ENCODE peak calls at places on chromosome 1, in eight cellular contexts. Q, A, Y, F, E, B, G and V are unnamed samples.

GRCh38 chr1:41739061-41739955 is 179.4 kb downstream of the HIVEP3 start:
- DNase-seq in Q (peak; percentile 69), Y (no peak), A (peak; percentile 93), B (peak; percentile 77), G (no peak), F (peak; percentile 87), E (peak; percentile 77), V (peak; percentile 62)

GRCh38 chr1:21034725-21035628 is 141.7 kb downstream of the EIF4G3 start:
- DNase-seq in B (no peak), E (no peak), F (no peak), G (no peak), Y (no peak), Q (peak; percentile 76), A (peak; percentile 75), V (no peak)

GRCh38 chr1:158017800-158018595 is 24.6 kb downstream of the KIRREL1 start:
- DNase-seq in E (no peak), A (no peak), Q (no peak), F (no peak), G (no peak), B (peak; percentile 71), Y (no peak), V (peak; percentile 50)

GRCh38 chr1:152071123-152071522 is 17.7 kb downstream of the TCHHL1 start:
- DNase-seq in Y (no peak), E (no peak), B (no peak), F (no peak), G (no peak), Q (no peak), A (no peak), V (no peak)

GRCh38 chr1:111690306-111690617 is 48.9 kb downstream of the INKA2 start:
- DNase-seq in Y (no peak), F (peak; percentile 41), Q (no peak), B (peak; percentile 96), A (no peak), E (peak; percentile 89), G (no peak), V (peak; percentile 92)

GRCh38 chr1:235327559-235328270 is at the start of gene ARID4B:
- DNase-seq in Q (peak; percentile 77), F (no peak), A (peak; percentile 90), Y (peak; percentile 79), B (no peak), G (no peak), E (no peak), V (no peak)

GRCh38 chr1:30733520-30733919 is 10.1 kb upstream of the MATN1 start:
- DNase-seq in F (no peak), Y (no peak), E (no peak), G (no peak), A (no peak), B (no peak), Q (no peak), V (no peak)

GRCh38 chr1:45643978-45644377 is 20.1 kb upstream of the CCDC17 start:
- DNase-seq in F (no peak), Q (no peak), Y (no peak), A (no peak), E (no peak), G (peak; percentile 8), B (no peak), V (no peak)

GRCh38 chr1:7470904-7471638 is 300.0 kb upstream of the VAMP3 start:
- DNase-seq in E (peak; percentile 98), B (peak; percentile 97), Q (peak; percentile 63), F (peak; percentile 83), G (peak; percentile 90), Y (no peak), A (peak; percentile 81), V (peak; percentile 96)

GRCh38 chr1:228802386-228803221 is 67.3 kb downstream of the RHOU start:
- DNase-seq in G (no peak), E (no peak), F (peak; percentile 36), Q (no peak), A (no peak), Y (peak; percentile 14), B (peak; percentile 95), V (peak; percentile 83)

GRCh38 chr1:20248954-20249612 is 41.6 kb upstream of the VWA5B1 start:
- DNase-seq in G (no peak), F (no peak), Y (no peak), E (no peak), Q (no peak), A (no peak), B (no peak), V (no peak)

GRCh38 chr1:203796223-203796747 is 862 bp downstream of the ZBED6 start:
- DNase-seq in Q (no peak), B (peak; percentile 48), E (peak; percentile 12), A (peak; percentile 66), G (no peak), F (peak; percentile 26), Y (no peak), V (peak; percentile 33)

GRCh38 chr1:94658221-94658620 is 116.7 kb upstream of the F3 start:
- DNase-seq in Y (peak; percentile 30), B (peak; percentile 77), E (peak; percentile 78), A (no peak), F (peak; percentile 54), G (no peak), Q (no peak), V (peak; percentile 74)

GRCh38 chr1:92277105-92277504 is 21.7 kb downstream of the GLMN start:
- DNase-seq in B (peak; percentile 36), E (no peak), F (no peak), Q (no peak), G (no peak), A (no peak), Y (no peak), V (peak; percentile 54)

GRCh38 chr1:32501865-32502264 is 37.0 kb downstream of the ZBTB8B start:
- DNase-seq in F (peak; percentile 72), G (no peak), Y (no peak), B (peak; percentile 30), A (no peak), Q (peak; percentile 35), E (no peak), V (peak; percentile 62)

GRCh38 chr1:37001697-37002096 is 32.6 kb downstream of the GRIK3 start:
- DNase-seq in G (no peak), B (no peak), F (no peak), E (no peak), A (no peak), Y (no peak), Q (no peak), V (no peak)

GRCh38 chr1:54371038-54371935 is 34.9 kb downstream of the SSBP3 start:
- DNase-seq in G (no peak), E (no peak), Y (no peak), A (peak; percentile 46), F (no peak), Q (no peak), B (no peak), V (no peak)
- H3K4me3 ChIP-seq in G (no peak overlapping the region), E (no peak overlapping the region), Y (no peak overlapping the region), A (no peak overlapping the region), F (no peak overlapping the region), Q (no peak overlapping the region), B (no peak overlapping the region), V (no peak overlapping the region)

DNA sequence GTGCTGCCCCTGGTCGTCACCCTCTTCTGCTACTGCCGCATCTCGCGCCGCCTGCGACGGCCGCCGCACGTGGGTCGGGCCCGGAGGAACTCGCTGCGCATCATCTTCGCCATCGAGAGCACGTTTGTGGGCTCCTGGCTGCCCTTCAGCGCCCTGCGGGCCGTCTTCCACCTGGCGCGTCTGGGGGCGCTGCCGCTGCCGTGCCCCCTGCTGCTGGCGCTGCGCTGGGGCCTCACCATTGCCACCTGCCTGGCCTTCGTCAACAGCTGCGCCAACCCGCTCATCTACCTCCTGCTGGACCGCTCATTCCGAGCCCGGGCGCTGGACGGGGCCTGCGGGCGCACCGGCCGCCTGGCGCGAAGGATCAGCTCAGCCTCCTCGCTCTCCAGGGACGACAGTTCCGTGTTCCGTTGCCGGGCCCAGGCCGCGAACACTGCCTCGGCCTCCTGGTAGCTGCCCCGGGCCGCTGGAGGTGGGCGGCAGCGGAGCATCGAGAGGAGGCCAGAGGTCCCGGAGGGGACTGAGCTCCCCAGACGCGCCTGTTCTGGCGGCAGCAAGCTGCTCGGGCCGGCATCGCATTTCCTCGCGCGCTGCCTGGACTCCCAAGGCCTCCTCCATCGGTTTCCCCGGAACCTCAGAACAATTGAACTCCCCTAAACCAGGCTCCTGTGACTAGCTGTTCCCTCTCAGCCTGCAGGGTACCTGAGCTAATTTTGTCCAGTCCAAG is 1.1 kb downstream of the GPR25 start:
- DNase-seq in Y (peak; percentile 53), A (peak; percentile 54), F (no peak), B (peak; percentile 10), G (no peak), Q (no peak), E (no peak), V (no peak)
- H3K4me3 ChIP-seq in Y (no peak overlapping the region), A (peak overlapping the region; percentile 25), F (peak overlapping the region; percentile 22), B (no peak overlapping the region), G (no peak overlapping the region), Q (peak overlapping the region; percentile 18), E (no peak overlapping the region), V (no peak overlapping the region)

DNA sequence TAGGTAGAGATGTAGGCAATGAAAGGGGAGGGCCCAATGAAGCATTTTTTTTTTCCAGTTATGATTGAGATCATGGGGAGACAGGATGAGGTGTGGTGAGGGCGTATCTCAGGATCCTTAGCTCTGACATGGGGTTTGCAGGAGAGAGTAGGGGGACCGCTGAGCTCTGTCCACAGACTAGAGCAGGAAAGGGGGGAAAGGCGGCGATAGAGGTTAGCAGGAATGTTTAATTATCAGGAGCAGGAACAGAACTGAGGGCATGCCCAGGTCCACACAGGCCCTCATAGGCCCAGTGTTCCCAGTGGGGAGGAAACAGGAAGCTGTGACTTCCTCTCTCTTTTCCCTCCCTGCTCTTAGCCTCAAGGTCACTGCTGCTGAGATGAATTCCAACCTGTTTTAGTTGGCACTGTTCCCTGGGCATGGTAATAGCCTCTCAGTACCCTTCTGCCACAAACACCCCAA is 876 bp upstream of the RXFP4 start:
- DNase-seq in Q (no peak), E (no peak), A (no peak), Y (no peak), G (no peak), B (peak; percentile 70), F (peak; percentile 44), V (peak; percentile 73)
- H3K4me3 ChIP-seq in Q (no peak overlapping the region), E (no peak overlapping the region), A (peak overlapping the region; percentile 12), Y (no peak overlapping the region), G (peak overlapping the region; percentile 40), B (no peak overlapping the region), F (no peak overlapping the region), V (no peak overlapping the region)

GRCh38 chr1:115828101-115829022 is 12.6 kb downstream of the NHLH2 start:
- DNase-seq in E (peak; percentile 34), B (peak; percentile 57), F (no peak), A (peak; percentile 71), Y (peak; percentile 66), Q (no peak), G (no peak), V (peak; percentile 58)

GRCh38 chr1:115827452-115827851 is 13.5 kb downstream of the NHLH2 start:
- DNase-seq in B (no peak), F (no peak), G (no peak), Q (no peak), Y (no peak), E (no peak), A (no peak), V (no peak)

GRCh38 chr1:115829947-115830346 is 11.0 kb downstream of the NHLH2 start:
- DNase-seq in A (no peak), B (no peak), F (no peak), Q (no peak), G (no peak), E (no peak), Y (no peak), V (no peak)

GRCh38 chr1:115830963-115831362 is 10.0 kb downstream of the NHLH2 start:
- DNase-seq in B (no peak), Q (no peak), Y (no peak), G (no peak), A (no peak), F (no peak), E (no peak), V (no peak)

GRCh38 chr1:115829023-115829674 is 11.8 kb downstream of the NHLH2 start:
- DNase-seq in F (no peak), B (peak; percentile 87), G (peak; percentile 24), Y (peak; percentile 50), Q (no peak), E (peak; percentile 78), A (peak; percentile 67), V (peak; percentile 71)
- H3K4me3 ChIP-seq in F (peak overlapping the region; percentile 47), B (no peak overlapping the region), G (no peak overlapping the region), Y (peak overlapping the region; percentile 42), Q (peak overlapping the region; percentile 36), E (peak overlapping the region; percentile 33), A (peak overlapping the region; percentile 50), V (peak overlapping the region; percentile 31)

GRCh38 chr1:223422911-223423310 is 29.7 kb downstream of the CCDC185 start:
- DNase-seq in G (no peak), B (no peak), Q (no peak), F (no peak), A (no peak), Y (no peak), E (no peak), V (no peak)
- H3K4me3 ChIP-seq in G (no peak overlapping the region), B (no peak overlapping the region), Q (no peak overlapping the region), F (no peak overlapping the region), A (no peak overlapping the region), Y (no peak overlapping the region), E (no peak overlapping the region), V (no peak overlapping the region)